ENCODE peak calls at places on chromosomes 6 and 20, in nine cellular contexts. U, L, K, E, Z, F, G, M and W are unnamed samples.

GRCh38 chr20:45268531-45268930 is 14.2 kb upstream of the SLPI start:
- DNase-seq in U (no peak), L (no peak), K (no peak), E (no peak), Z (no peak), F (no peak), G (no peak), M (no peak), W (no peak)

GRCh38 chr20:8421981-8422380 is 289.9 kb downstream of the PLCB1 start:
- DNase-seq in U (no peak), L (no peak), K (no peak), E (no peak), Z (no peak), F (no peak), G (no peak), M (no peak), W (no peak)

GRCh38 chr20:45951474-45951873 is 17.0 kb downstream of the PCIF1 start:
- DNase-seq in U (no peak), L (no peak), K (no peak), E (no peak), Z (no peak), F (no peak), G (no peak), M (no peak), W (no peak)

GRCh38 chr6:75516757-75517156 is 23.2 kb upstream of the FILIP1 start:
- DNase-seq in U (no peak), L (no peak), K (no peak), E (no peak), Z (no peak), F (no peak), G (no peak), M (no peak), W (no peak)

GRCh38 chr6:36334832-36335459 is 1.7 kb downstream of the BNIP5 start:
- DNase-seq in U (no peak), L (no peak), K (no peak), E (no peak), Z (no peak), F (no peak), G (no peak), M (no peak), W (no peak)

GRCh38 chr20:62816031-62816878 is 595 bp upstream of the COL9A3 start:
- DNase-seq in U (no peak), L (no peak), K (no peak), E (no peak), Z (no peak), F (no peak), G (no peak), M (no peak), W (no peak)

GRCh38 chr20:63093966-63094766 is 87.4 kb upstream of the BHLHE23 start:
- DNase-seq in U (no peak), L (no peak), K (peak), E (no peak), Z (no peak), F (peak), G (no peak), M (peak), W (peak)

GRCh38 chr20:25081065-25081729 is 744 bp downstream of the VSX1 start:
- DNase-seq in U (no peak), L (no peak), K (no peak), E (no peak), Z (no peak), F (no peak), G (no peak), M (no peak), W (peak)

GRCh38 chr6:19137419-19138035 is 699.6 kb upstream of the ID4 start:
- DNase-seq in U (no peak), L (no peak), K (no peak), E (no peak), Z (no peak), F (no peak), G (no peak), M (no peak), W (no peak)

GRCh38 chr20:4193053-4193452 is 177.7 kb upstream of the RNF24 start:
- DNase-seq in U (no peak), L (no peak), K (no peak), E (no peak), Z (no peak), F (no peak), G (no peak), M (no peak), W (no peak)

GRCh38 chr6:163900570-163900969 is 486.1 kb downstream of the QKI start:
- DNase-seq in U (no peak), L (no peak), K (no peak), E (no peak), Z (no peak), F (no peak), G (no peak), M (no peak), W (no peak)

GRCh38 chr6:20853828-20854227 is 319.6 kb downstream of the CDKAL1 start:
- DNase-seq in U (no peak), L (no peak), K (no peak), E (no peak), Z (no peak), F (no peak), G (no peak), M (no peak), W (no peak)

GRCh38 chr6:83273596-83273995 is 80.4 kb downstream of the RWDD2A start:
- DNase-seq in U (no peak), L (no peak), K (no peak), E (no peak), Z (no peak), F (no peak), G (no peak), M (no peak), W (no peak)

GRCh38 chr20:20227013-20227571 is 140.8 kb upstream of the INSM1 start:
- DNase-seq in U (no peak), L (no peak), K (no peak), E (no peak), Z (no peak), F (no peak), G (no peak), M (no peak), W (no peak)

GRCh38 chr20:53763707-53764415 is 170.2 kb upstream of the ZNF217 start:
- DNase-seq in U (no peak), L (no peak), K (no peak), E (peak), Z (no peak), F (no peak), G (peak), M (no peak), W (no peak)

GRCh38 chr6:139311826-139312225 is 20.0 kb upstream of the TXLNB start:
- DNase-seq in U (no peak), L (no peak), K (no peak), E (no peak), Z (no peak), F (no peak), G (no peak), M (no peak), W (no peak)

GRCh38 chr20:63627700-63628245 is 872 bp upstream of the GMEB2 start:
- DNase-seq in U (no peak), L (no peak), K (no peak), E (no peak), Z (no peak), F (peak), G (no peak), M (no peak), W (no peak)

DNA sequence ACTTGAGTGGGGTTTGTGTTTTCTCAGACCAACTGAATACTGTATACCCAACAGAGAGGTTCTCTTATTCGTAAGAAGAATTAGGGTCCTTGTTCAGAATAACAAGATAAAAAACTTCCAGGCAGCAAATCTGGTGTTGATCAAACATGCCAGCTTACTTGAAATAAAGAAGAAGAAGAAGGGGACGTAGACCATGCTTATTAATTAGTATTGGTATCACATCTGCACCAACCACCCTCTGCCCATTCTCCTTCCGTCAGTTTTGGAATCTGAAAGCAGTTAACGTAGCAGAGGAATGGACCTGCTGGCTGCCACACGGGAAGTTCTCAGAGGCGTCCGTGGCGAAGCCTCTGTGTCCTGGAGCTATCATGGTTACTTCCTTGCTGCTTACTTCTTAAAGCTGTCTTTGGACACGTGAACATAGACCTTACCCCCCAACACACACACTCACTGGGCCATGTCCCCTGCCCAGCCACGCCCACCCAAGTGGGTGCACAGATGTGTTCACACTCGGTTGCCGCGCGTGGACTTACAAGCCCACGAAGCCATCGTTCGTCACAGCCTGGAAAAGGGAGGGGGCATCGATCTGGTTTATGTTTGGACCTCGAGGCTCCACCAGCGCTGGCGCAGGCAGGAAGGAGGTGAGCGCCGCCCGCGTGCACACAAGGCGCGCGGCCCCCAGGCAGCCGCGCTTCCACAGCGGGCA is 4.1 kb upstream of the DLL1 start:
- DNase-seq in U (no peak), L (no peak), K (peak), E (no peak), Z (no peak), F (no peak), G (no peak), M (no peak), W (no peak)
- H3K4me3 ChIP-seq in U (peak), L (no peak), K (peak), E (peak), Z (peak), F (peak), G (peak), M (peak), W (peak)

DNA sequence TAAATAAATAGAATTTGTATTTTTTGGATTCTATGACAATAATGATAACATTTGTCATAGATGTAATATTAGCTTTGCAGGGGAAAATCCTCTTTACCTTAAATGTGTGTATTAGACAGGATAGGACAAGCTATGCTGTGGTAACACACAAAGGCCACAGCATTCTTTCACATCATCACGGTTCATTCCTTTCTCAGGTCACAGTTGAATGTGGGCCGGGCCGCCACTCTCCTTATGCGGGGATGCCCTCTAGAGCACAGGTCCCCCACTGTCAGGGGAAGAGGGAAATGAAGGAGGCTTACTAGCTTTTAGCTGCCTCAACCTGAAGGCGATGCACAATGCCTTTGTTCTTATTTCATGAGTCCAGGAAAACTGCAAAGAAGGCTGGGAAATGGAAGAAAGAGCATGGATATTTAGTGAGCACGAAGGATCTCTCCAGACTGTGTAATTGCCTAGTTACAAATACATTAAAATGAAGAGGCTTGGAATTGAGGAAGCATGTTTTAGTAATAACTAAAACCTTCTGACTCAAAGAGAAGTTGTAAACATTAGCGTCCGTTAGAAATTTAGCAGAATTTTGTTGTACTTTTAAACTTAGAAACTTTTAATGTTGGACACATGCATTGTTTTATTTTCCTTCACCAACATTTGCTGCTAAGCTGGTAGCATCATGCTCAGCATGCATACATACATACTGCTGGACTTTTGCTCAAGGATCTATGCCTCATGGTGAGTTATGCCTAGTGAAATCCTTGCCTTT is 248.9 kb upstream of the FOXQ1 start:
- DNase-seq in U (no peak), L (no peak), K (no peak), E (no peak), Z (no peak), F (no peak), G (no peak), M (no peak), W (no peak)
- TF ChIP-seq CTCF in U (no peak), L (no peak), K (no peak), E (no peak), Z (peak), F (no peak), G (no peak), M (no peak), W (no peak)

DNA sequence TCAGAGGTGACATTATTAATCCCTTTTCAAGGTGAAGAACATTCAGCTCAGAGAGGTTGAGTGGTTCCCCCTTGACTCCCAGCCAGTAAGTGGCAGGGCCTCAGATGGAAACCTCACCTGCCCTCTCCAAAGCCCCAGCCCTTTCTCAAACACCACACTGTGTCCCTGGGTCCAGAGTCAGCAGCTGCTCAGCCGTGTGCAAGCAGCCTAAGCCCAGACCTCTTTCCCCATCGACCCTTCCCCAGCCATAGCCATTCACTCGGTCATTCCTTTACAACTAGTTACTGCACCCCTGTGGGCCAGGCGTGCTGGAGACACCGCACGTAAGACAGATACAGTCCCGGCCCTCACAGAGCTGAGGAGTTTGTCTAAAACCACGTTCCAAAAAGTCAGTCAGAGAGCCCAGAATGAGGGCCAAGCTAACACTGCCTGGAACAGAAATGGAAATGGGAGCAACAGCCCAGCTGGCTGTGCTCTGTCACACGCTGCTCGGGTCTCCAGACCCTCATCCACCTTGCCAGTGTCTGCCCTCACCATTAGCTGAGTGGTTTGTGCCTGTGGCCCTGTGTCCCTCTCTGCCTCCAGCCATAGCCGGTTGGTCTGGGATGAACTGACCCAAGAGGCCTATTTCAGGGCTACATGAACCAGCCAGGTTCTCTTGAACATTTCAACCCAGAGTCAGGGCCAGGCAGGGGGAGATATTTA is 29.6 kb downstream of the ZC3H12D start:
- DNase-seq in U (no peak), L (no peak), K (no peak), E (no peak), Z (no peak), F (no peak), G (no peak), M (no peak), W (no peak)
- H3K27ac ChIP-seq in U (peak), L (no peak), K (peak), E (peak), Z (no peak), F (no peak), G (no peak), M (peak), W (peak)

GRCh38 chr6:39214120-39214813 is 15.0 kb downstream of the KCNK5 start:
- DNase-seq in U (no peak), L (no peak), K (no peak), E (no peak), Z (no peak), F (no peak), G (no peak), M (no peak), W (no peak)
- H3K4me3 ChIP-seq in U (no peak), L (no peak), K (no peak), E (no peak), Z (no peak), F (no peak), G (peak), M (no peak), W (no peak)

GRCh38 chr6:30829639-30830250 is 54.6 kb upstream of the DDR1 start:
- DNase-seq in U (no peak), L (no peak), K (no peak), E (no peak), Z (no peak), F (no peak), G (no peak), M (no peak), W (no peak)
- TF ChIP-seq CTCF in U (no peak), L (no peak), K (no peak), E (no peak), Z (peak), F (no peak), G (no peak), M (no peak), W (no peak)

DNA sequence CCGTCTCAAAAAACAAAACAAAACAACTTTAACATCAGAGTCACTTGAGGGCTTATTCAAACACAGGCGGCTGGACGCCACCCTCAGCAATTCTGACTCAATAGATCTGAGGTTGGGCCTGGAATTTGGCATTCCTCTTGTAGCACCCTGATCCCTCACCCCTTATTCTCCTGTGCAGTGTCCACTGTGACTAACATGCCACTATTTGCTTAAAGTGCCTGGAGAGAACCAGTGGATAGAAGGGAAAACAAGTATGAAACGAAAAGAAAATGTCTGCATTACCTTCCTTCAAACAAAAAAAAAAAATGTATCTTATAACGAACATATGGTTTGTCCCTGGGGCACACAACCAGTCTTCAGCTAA is 167.2 kb downstream of the TRIM27 start:
- DNase-seq in U (no peak), L (no peak), K (no peak), E (no peak), Z (no peak), F (no peak), G (peak), M (no peak), W (no peak)
- H3K27ac ChIP-seq in U (no peak), L (no peak), K (no peak), E (no peak), Z (no peak), F (no peak), G (peak), M (no peak), W (no peak)

GRCh38 chr20:16125810-16126209 is 447.4 kb downstream of the KIF16B start:
- DNase-seq in U (no peak), L (no peak), K (no peak), E (peak), Z (no peak), F (no peak), G (no peak), M (no peak), W (no peak)
- H3K4me3 ChIP-seq in U (no peak), L (no peak), K (no peak), E (no peak), Z (no peak), F (no peak), G (no peak), M (no peak), W (no peak)

GRCh38 chr6:686528-686927 is 6.4 kb downstream of the EXOC2 start:
- DNase-seq in U (no peak), L (no peak), K (no peak), E (no peak), Z (no peak), F (no peak), G (no peak), M (no peak), W (no peak)
- TF ChIP-seq CTCF in U (no peak), L (peak), K (peak), E (no peak), Z (peak), F (no peak), G (no peak), M (peak), W (no peak)

GRCh38 chr6:135902756-135903331 is 51.3 kb downstream of the PDE7B start:
- DNase-seq in U (no peak), L (no peak), K (no peak), E (no peak), Z (no peak), F (no peak), G (no peak), M (no peak), W (no peak)

GRCh38 chr6:135901776-135902524 is 50.4 kb downstream of the PDE7B start:
- DNase-seq in U (peak), L (no peak), K (peak), E (no peak), Z (no peak), F (no peak), G (no peak), M (peak), W (no peak)

GRCh38 chr6:135905604-135906300 is 54.3 kb downstream of the PDE7B start:
- DNase-seq in U (no peak), L (no peak), K (no peak), E (no peak), Z (no peak), F (no peak), G (no peak), M (no peak), W (no peak)

GRCh38 chr6:135906542-135906941 is 55.0 kb downstream of the PDE7B start:
- DNase-seq in U (no peak), L (no peak), K (no peak), E (no peak), Z (peak), F (no peak), G (no peak), M (no peak), W (no peak)

GRCh38 chr6:135904666-135905065 is 53.2 kb downstream of the PDE7B start:
- DNase-seq in U (no peak), L (no peak), K (no peak), E (no peak), Z (no peak), F (no peak), G (no peak), M (no peak), W (no peak)
- H3K27ac ChIP-seq in U (peak), L (no peak), K (no peak), E (no peak), Z (no peak), F (no peak), G (no peak), M (no peak), W (no peak)

GRCh38 chr6:30781362-30781696 is 37.0 kb upstream of the IER3 start:
- DNase-seq in U (no peak), L (no peak), K (peak), E (no peak), Z (no peak), F (no peak), G (no peak), M (no peak), W (no peak)
- H3K4me3 ChIP-seq in U (no peak), L (no peak), K (peak), E (no peak), Z (no peak), F (no peak), G (no peak), M (peak), W (peak)